ENCODE peak calls at places on chromosome 6, in six cellular contexts. Q is RPMI7951, B is HEK293T, H is heart left ventricle, P is stomach, Z is EL. N is an unnamed sample.

GRCh38 chr6:22250486-22250885 is 46.4 kb downstream of the PRL start:
- DNase-seq in H (no peak), P (no peak), Z (no peak), Q (no peak), B (peak), N (no peak)

GRCh38 chr6:168359794-168360193 is 40.2 kb upstream of the DACT2 start:
- DNase-seq in H (no peak), P (no peak), Z (no peak), B (no peak), Q (no peak), N (no peak)

GRCh38 chr6:116764557-116764960 is 960 bp downstream of the FAM162B start:
- DNase-seq in H (no peak), Q (no peak), Z (peak), B (no peak), P (no peak), N (no peak)

GRCh38 chr6:44856495-44856878 is 469.0 kb downstream of the CDC5L start:
- DNase-seq in B (no peak), Q (no peak), P (no peak), H (no peak), Z (no peak), N (no peak)

GRCh38 chr6:117676577-117677218 is 1.4 kb downstream of the NUS1 start:
- DNase-seq in P (no peak), B (no peak), Z (peak), Q (no peak), H (no peak), N (no peak)

GRCh38 chr6:143410859-143411270 is 39.6 kb downstream of the ADAT2 start:
- DNase-seq in Q (peak), H (no peak), P (no peak), Z (peak), B (no peak), N (no peak)

GRCh38 chr6:89117285-89118108 is at the start of gene SRSF12:
- DNase-seq in H (peak), Z (peak), B (peak), Q (peak), P (peak), N (peak)

GRCh38 chr6:32854376-32855178 is 585 bp downstream of the PSMB9 start:
- DNase-seq in Q (peak), P (peak), H (peak), Z (peak), B (no peak), N (peak)

GRCh38 chr6:147173140-147173539 is 31.1 kb upstream of the STXBP5 start:
- DNase-seq in P (no peak), H (no peak), Q (no peak), Z (no peak), B (no peak), N (no peak)

GRCh38 chr6:113856011-113856551 is 1.1 kb upstream of the MARCKS start:
- DNase-seq in H (no peak), Q (peak), B (peak), Z (peak), P (peak), N (peak)

GRCh38 chr6:84094050-84094435 is 60.5 kb downstream of the MRAP2 start:
- DNase-seq in Q (peak), H (no peak), P (no peak), Z (peak), B (no peak), N (no peak)

GRCh38 chr6:5787054-5787720 is 219.5 kb downstream of the NRN1 start:
- DNase-seq in P (no peak), B (no peak), Q (no peak), H (no peak), Z (no peak), N (no peak)

GRCh38 chr6:37725967-37726366 is 28.3 kb upstream of the MDGA1 start:
- DNase-seq in P (no peak), Q (no peak), B (no peak), H (no peak), Z (peak), N (no peak)

GRCh38 chr6:27495386-27496135 is 22.7 kb upstream of the ZNF184 start:
- DNase-seq in Z (peak), B (peak), H (peak), P (no peak), Q (peak), N (no peak)

GRCh38 chr6:157068691-157069228 is 254.6 kb downstream of the TMEM242 start:
- DNase-seq in P (no peak), Z (peak), Q (peak), H (no peak), B (no peak), N (no peak)

GRCh38 chr6:150029749-150030148 is 4.4 kb upstream of the RAET1L start:
- DNase-seq in Z (no peak), H (no peak), B (no peak), P (no peak), Q (no peak), N (no peak)

GRCh38 chr6:132096996-132097395 is 145.8 kb upstream of the CCN2 start:
- DNase-seq in Q (no peak), H (no peak), B (no peak), P (no peak), Z (no peak), N (no peak)

GRCh38 chr6:94769197-94769596 is 808.1 kb upstream of the MANEA start:
- DNase-seq in Q (no peak), H (no peak), P (no peak), Z (no peak), B (no peak), N (no peak)